ENCODE peak calls at places on chromosomes 1 and 21, in eight cellular contexts. U, K, P, S, L, Z, B and V are unnamed samples.

GRCh38 chr1:113456967-113457366 is 66.7 kb downstream of the MAGI3 start:
- DNase-seq in U (peak), K (no peak), P (no peak), S (no peak), L (no peak), Z (peak), B (no peak), V (peak)

GRCh38 chr1:223771814-223772770 is 59.8 kb downstream of the CAPN2 start:
- DNase-seq in U (peak), K (no peak), P (no peak), S (no peak), L (no peak), Z (peak), B (peak), V (no peak)

GRCh38 chr1:1421147-1421906 is at the start of gene ANKRD65:
- DNase-seq in U (no peak), K (peak), P (no peak), S (no peak), L (no peak), Z (no peak), B (no peak), V (peak)

GRCh38 chr1:203519053-203519770 is 25.3 kb downstream of the OPTC start:
- DNase-seq in U (peak), K (no peak), P (no peak), S (no peak), L (no peak), Z (no peak), B (no peak), V (no peak)

GRCh38 chr1:202966006-202966904 is 802 bp downstream of the CYB5R1 start:
- DNase-seq in U (no peak), K (no peak), P (no peak), S (no peak), L (no peak), Z (no peak), B (no peak), V (no peak)

GRCh38 chr1:196660912-196661311 is 9.1 kb downstream of the CFH start:
- DNase-seq in U (peak), K (peak), P (no peak), S (no peak), L (no peak), Z (no peak), B (no peak), V (no peak)

GRCh38 chr1:153380711-153381110 is 5.3 kb upstream of the S100A12 start:
- DNase-seq in U (no peak), K (no peak), P (no peak), S (no peak), L (no peak), Z (no peak), B (no peak), V (no peak)

GRCh38 chr1:212030936-212031528 is 4.3 kb downstream of the INTS7 start:
- DNase-seq in U (peak), K (no peak), P (no peak), S (no peak), L (no peak), Z (peak), B (no peak), V (no peak)

GRCh38 chr1:176559474-176560390 is 96.8 kb downstream of the PAPPA2 start:
- DNase-seq in U (peak), K (peak), P (peak), S (no peak), L (no peak), Z (peak), B (no peak), V (no peak)

GRCh38 chr21:46161800-46162592 is 6.6 kb upstream of the FTCD start:
- DNase-seq in U (no peak), K (no peak), P (no peak), S (no peak), L (no peak), Z (no peak), B (no peak), V (no peak)

GRCh38 chr1:200793677-200794076 is 55.0 kb downstream of the CAMSAP2 start:
- DNase-seq in U (no peak), K (no peak), P (no peak), S (no peak), L (no peak), Z (no peak), B (no peak), V (no peak)

GRCh38 chr1:229478852-229479251 is 29.3 kb downstream of the NUP133 start:
- DNase-seq in U (no peak), K (no peak), P (peak), S (no peak), L (no peak), Z (no peak), B (no peak), V (no peak)

GRCh38 chr1:229097356-229097755 is 173.6 kb upstream of the RAB4A start:
- DNase-seq in U (no peak), K (no peak), P (no peak), S (no peak), L (no peak), Z (no peak), B (no peak), V (no peak)

GRCh38 chr1:225465793-225466517 is 38.1 kb upstream of the LBR start:
- DNase-seq in U (no peak), K (no peak), P (no peak), S (no peak), L (no peak), Z (no peak), B (no peak), V (no peak)

GRCh38 chr1:116462722-116463121 is 89.7 kb downstream of the ATP1A1 start:
- DNase-seq in U (no peak), K (no peak), P (no peak), S (no peak), L (no peak), Z (no peak), B (no peak), V (no peak)

GRCh38 chr1:117815105-117815812 is 114.2 kb downstream of the GDAP2 start:
- DNase-seq in U (no peak), K (no peak), P (no peak), S (no peak), L (no peak), Z (peak), B (no peak), V (no peak)

GRCh38 chr1:86503477-86504129 is 34.9 kb downstream of the CLCA1 start:
- DNase-seq in U (no peak), K (peak), P (no peak), S (no peak), L (no peak), Z (no peak), B (peak), V (no peak)

GRCh38 chr21:29298348-29299045 is at the start of gene BACH1:
- DNase-seq in U (peak), K (peak), P (peak), S (peak), L (peak), Z (peak), B (peak), V (peak)

GRCh38 chr1:201085902-201086735 is 26.1 kb downstream of the CACNA1S start:
- DNase-seq in U (peak), K (peak), P (no peak), S (peak), L (no peak), Z (no peak), B (peak), V (no peak)

GRCh38 chr1:22375601-22376000 is 76.0 kb upstream of the ZBTB40 start:
- DNase-seq in U (no peak), K (no peak), P (no peak), S (no peak), L (no peak), Z (no peak), B (no peak), V (no peak)

GRCh38 chr1:77007675-77008074 is 140.4 kb downstream of the ST6GALNAC5 start:
- DNase-seq in U (no peak), K (no peak), P (no peak), S (no peak), L (no peak), Z (no peak), B (no peak), V (no peak)

GRCh38 chr1:115278241-115278640 is 59.8 kb downstream of the NGF start:
- DNase-seq in U (no peak), K (no peak), P (no peak), S (no peak), L (no peak), Z (no peak), B (no peak), V (no peak)

GRCh38 chr1:154434346-154435075 is 29.4 kb downstream of the IL6R start:
- DNase-seq in U (no peak), K (no peak), P (no peak), S (no peak), L (no peak), Z (peak), B (peak), V (no peak)

GRCh38 chr1:224747578-224747977 is 131.5 kb downstream of the CNIH3 start:
- DNase-seq in U (no peak), K (no peak), P (no peak), S (no peak), L (no peak), Z (peak), B (no peak), V (no peak)

GRCh38 chr1:105793541-105794146 is 1262.8 kb upstream of the PRMT6 start:
- DNase-seq in U (peak), K (peak), P (peak), S (no peak), L (no peak), Z (no peak), B (peak), V (peak)

GRCh38 chr1:239197871-239198270 is 188.5 kb upstream of the CHRM3 start:
- DNase-seq in U (no peak), K (no peak), P (no peak), S (no peak), L (no peak), Z (peak), B (no peak), V (no peak)